ENCODE peak calls at places on chromosomes 3 and 15, in eight cellular contexts. B is M059J, G is thoracic aorta, K is NCI-H1105, T is left ventricle myocardium superior, X is H54, O is smooth muscle cell of the brain vasculature, H is tibial nerve. C is an unnamed sample.

GRCh38 chr15:67385971-67386370 is 131.4 kb downstream of the IQCH start:
- DNase-seq in B (no peak), G (no peak), K (no peak), T (no peak), X (no peak), O (no peak), H (no peak), C (no peak)

GRCh38 chr3:27681249-27681748 is 40.8 kb downstream of the EOMES start:
- DNase-seq in B (peak; percentile 78), G (no peak), K (peak; percentile 26), T (no peak), X (peak; percentile 35), O (peak; percentile 60), H (no peak), C (peak; percentile 36)

GRCh38 chr3:165835431-165835830 is 1.8 kb downstream of the BCHE start:
- DNase-seq in B (no peak), G (no peak), K (no peak), T (no peak), X (no peak), O (no peak), H (no peak), C (no peak)

GRCh38 chr3:188241883-188242282 is 87.9 kb downstream of the LPP start:
- DNase-seq in B (no peak), G (no peak), K (no peak), T (no peak), X (no peak), O (no peak), H (no peak), C (no peak)

GRCh38 chr15:68229386-68230156 is at the start of gene CLN6:
- DNase-seq in B (peak; percentile 72), G (no peak), K (peak; percentile 81), T (peak; percentile 90), X (peak; percentile 74), O (peak; percentile 21), H (peak; percentile 63), C (peak; percentile 84)

GRCh38 chr3:185361920-185362319 is 1.0 kb upstream of the MAP3K13 start:
- DNase-seq in B (peak; percentile 50), G (no peak), K (no peak), T (no peak), X (no peak), O (no peak), H (no peak), C (no peak)

GRCh38 chr3:161222662-161223061 is 1.6 kb downstream of the NMD3 start:
- DNase-seq in B (peak; percentile 60), G (no peak), K (no peak), T (no peak), X (no peak), O (no peak), H (no peak), C (no peak)

GRCh38 chr15:44261007-44261706 is 27.4 kb upstream of the GOLM2 start:
- DNase-seq in B (no peak), G (no peak), K (no peak), T (no peak), X (no peak), O (no peak), H (no peak), C (no peak)

GRCh38 chr3:44392489-44392888 is 53.9 kb downstream of the TCAIM start:
- DNase-seq in B (no peak), G (no peak), K (no peak), T (no peak), X (no peak), O (no peak), H (no peak), C (no peak)

GRCh38 chr3:181694805-181695660 is 16.7 kb upstream of the SOX2 start:
- DNase-seq in B (no peak), G (no peak), K (no peak), T (peak; percentile 73), X (no peak), O (no peak), H (peak; percentile 47), C (no peak)

GRCh38 chr3:161250116-161250515 is 29.0 kb downstream of the NMD3 start:
- DNase-seq in B (no peak), G (no peak), K (no peak), T (no peak), X (no peak), O (no peak), H (no peak), C (no peak)

GRCh38 chr3:196708467-196708866 is 3.6 kb downstream of the CEP19 start:
- DNase-seq in B (no peak), G (no peak), K (no peak), T (no peak), X (no peak), O (no peak), H (no peak), C (no peak)

GRCh38 chr3:169687603-169688002 is 24.1 kb upstream of the MECOM start:
- DNase-seq in B (no peak), G (no peak), K (no peak), T (no peak), X (no peak), O (no peak), H (no peak), C (no peak)

GRCh38 chr3:188006726-188007393 is 147.1 kb upstream of the LPP start:
- DNase-seq in B (peak; percentile 10), G (no peak), K (no peak), T (peak; percentile 49), X (no peak), O (no peak), H (no peak), C (no peak)

GRCh38 chr3:10682692-10683091 is 133.3 kb upstream of the SLC6A11 start:
- DNase-seq in B (no peak), G (no peak), K (no peak), T (no peak), X (no peak), O (no peak), H (no peak), C (no peak)

GRCh38 chr3:191094057-191094456 is 105.0 kb upstream of the OSTN start:
- DNase-seq in B (peak; percentile 47), G (no peak), K (no peak), T (no peak), X (no peak), O (peak; percentile 6), H (no peak), C (no peak)

GRCh38 chr3:41893977-41894376 is 67.9 kb downstream of the ULK4 start:
- DNase-seq in B (peak; percentile 42), G (no peak), K (no peak), T (no peak), X (peak; percentile 7), O (peak; percentile 37), H (no peak), C (no peak)

GRCh38 chr3:191356586-191357439 is 26.5 kb upstream of the UTS2B start:
- DNase-seq in B (peak; percentile 86), G (peak; percentile 17), K (no peak), T (peak; percentile 43), X (peak; percentile 26), O (no peak), H (no peak), C (no peak)

GRCh38 chr15:36185845-36186244 is 393.6 kb upstream of the CDIN1 start:
- DNase-seq in B (peak; percentile 3), G (no peak), K (no peak), T (no peak), X (no peak), O (no peak), H (no peak), C (no peak)

C was measured in GM19239.